ENCODE peak calls at places on chromosomes 2 and 18, in five cellular contexts. Z, J, F, K and N are unnamed samples.

GRCh38 chr18:77648415-77648814 is 398.8 kb downstream of the GALR1 start:
- DNase-seq in Z (no peak), J (no peak), F (no peak), K (no peak), N (no peak)

GRCh38 chr2:153912798-153913396 is 41.2 kb downstream of the GALNT13 start:
- DNase-seq in Z (no peak), J (no peak), F (no peak), K (no peak), N (no peak)

GRCh38 chr18:7132356-7133115 is 14.9 kb upstream of the LAMA1 start:
- DNase-seq in Z (no peak), J (no peak), F (no peak), K (peak; percentile 11), N (no peak)

GRCh38 chr2:120656273-120656960 is 79.3 kb upstream of the GLI2 start:
- DNase-seq in Z (no peak), J (peak; percentile 29), F (no peak), K (no peak), N (no peak)

GRCh38 chr2:227415538-227416424 is 28.0 kb upstream of the SCYGR1 start:
- DNase-seq in Z (no peak), J (peak; percentile 61), F (no peak), K (peak; percentile 85), N (no peak)

GRCh38 chr2:99478632-99479031 is 11.2 kb downstream of the REV1 start:
- DNase-seq in Z (no peak), J (no peak), F (no peak), K (no peak), N (no peak)

GRCh38 chr2:198394208-198394607 is 589.8 kb downstream of the PLCL1 start:
- DNase-seq in Z (no peak), J (no peak), F (no peak), K (no peak), N (no peak)

GRCh38 chr2:121648611-121649401 is 456 bp downstream of the CLASP1 start:
- DNase-seq in Z (peak; percentile 62), J (peak; percentile 62), F (peak; percentile 86), K (peak; percentile 72), N (peak; percentile 53)

GRCh38 chr2:172931923-172932520 is 143.6 kb upstream of the MAP3K20 start:
- DNase-seq in Z (peak; percentile 76), J (peak; percentile 37), F (no peak), K (peak; percentile 87), N (no peak)

GRCh38 chr18:51506811-51507210 is 309.3 kb upstream of the MEX3C start:
- DNase-seq in Z (no peak), J (no peak), F (no peak), K (no peak), N (no peak)

GRCh38 chr2:188032786-188033185 is 258.9 kb upstream of the GULP1 start:
- DNase-seq in Z (no peak), J (no peak), F (no peak), K (no peak), N (no peak)

GRCh38 chr2:108935231-108935863 is 53.7 kb downstream of the EDAR start:
- DNase-seq in Z (no peak), J (no peak), F (no peak), K (no peak), N (no peak)

GRCh38 chr2:64698668-64699444 is 45.1 kb upstream of the SERTAD2 start:
- DNase-seq in Z (no peak), J (peak; percentile 96), F (no peak), K (peak; percentile 71), N (no peak)

GRCh38 chr2:28974252-28974651 is 6.8 kb upstream of the TOGARAM2 start:
- DNase-seq in Z (no peak), J (no peak), F (no peak), K (no peak), N (no peak)

GRCh38 chr18:78363556-78363955 is 616.1 kb upstream of the SALL3 start:
- DNase-seq in Z (no peak), J (no peak), F (no peak), K (no peak), N (no peak)

GRCh38 chr2:183010112-183010511 is 28.1 kb downstream of the NCKAP1 start:
- DNase-seq in Z (peak; percentile 56), J (peak; percentile 60), F (no peak), K (peak; percentile 99), N (no peak)

GRCh38 chr2:233480490-233481202 is 85.9 kb downstream of the USP40 start:
- DNase-seq in Z (no peak), J (peak; percentile 55), F (no peak), K (peak; percentile 40), N (no peak)
- TF ChIP-seq CTCF in Z (no peak), J (no peak), F (no peak), K (peak; percentile 32), N (no peak)

GRCh38 chr18:52582516-52582915 is 242.5 kb downstream of the DCC start:
- DNase-seq in Z (no peak), J (no peak), F (no peak), K (no peak), N (no peak)
- TF ChIP-seq CTCF in Z (no peak), J (no peak), F (no peak), K (no peak), N (no peak)

GRCh38 chr18:32956591-32957310 is 183.9 kb upstream of the KLHL14 start:
- DNase-seq in Z (no peak), J (peak; percentile 71), F (no peak), K (peak; percentile 91), N (no peak)
- TF ChIP-seq CTCF in Z (peak; percentile 30), J (peak; percentile 62), F (no peak), K (peak; percentile 93), N (no peak)

DNA sequence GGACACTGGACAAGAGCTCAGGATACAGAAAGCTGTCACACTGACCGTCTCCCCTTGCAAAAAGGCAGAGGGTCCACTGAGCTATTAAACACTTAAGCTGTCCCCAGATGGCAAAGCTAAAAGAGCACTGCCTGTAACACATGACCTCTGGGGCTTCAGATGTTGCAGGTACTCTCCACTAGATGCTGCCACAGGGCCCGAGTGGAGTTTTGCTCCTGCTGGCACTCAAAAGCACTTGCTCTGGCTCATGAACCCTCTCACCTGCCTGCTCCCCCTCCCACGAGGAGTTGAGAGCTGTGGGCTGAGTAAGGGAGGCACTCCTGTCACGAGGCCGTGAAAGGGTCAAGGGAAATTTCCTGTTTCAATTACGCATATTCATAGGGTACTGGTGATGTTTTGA is 227.9 kb downstream of the PRKCE start:
- DNase-seq in Z (no peak), J (no peak), F (no peak), K (no peak), N (no peak)
- TF ChIP-seq CTCF in Z (no peak), J (no peak), F (no peak), K (no peak), N (no peak)